ENCODE peak calls at places on chromosomes 2 and 18, in seven cellular contexts. One of them, this sample, is unnamed.

GRCh38 chr2:95278051-95278471 is 3.8 kb downstream of the PROM2 start:
- DNase-seq in NCI-H524: no peak
- DNase-seq in effector memory CD8-positive, alpha-beta T cell: no peak
- DNase-seq in amniotic epithelial cell: peak
- DNase-seq in endodermal cell: no peak
- DNase-seq in fibroblast of pulmonary artery: peak
- DNase-seq in OCI-LY7: no peak
- DNase-seq in this sample: no peak

GRCh38 chr18:49597556-49597955 is 35.7 kb downstream of the LIPG start:
- DNase-seq in endodermal cell: peak
- DNase-seq in OCI-LY7: no peak
- DNase-seq in fibroblast of pulmonary artery: peak
- DNase-seq in NCI-H524: no peak
- DNase-seq in effector memory CD8-positive, alpha-beta T cell: no peak
- DNase-seq in amniotic epithelial cell: no peak
- DNase-seq in this sample: peak

GRCh38 chr2:28398101-28398834 is 5.6 kb downstream of the FOSL2 start:
- DNase-seq in amniotic epithelial cell: peak
- DNase-seq in effector memory CD8-positive, alpha-beta T cell: no peak
- DNase-seq in OCI-LY7: no peak
- DNase-seq in fibroblast of pulmonary artery: peak
- DNase-seq in endodermal cell: no peak
- DNase-seq in NCI-H524: no peak
- DNase-seq in this sample: no peak

GRCh38 chr2:127080941-127081769 is 25.8 kb downstream of the BIN1 start:
- DNase-seq in effector memory CD8-positive, alpha-beta T cell: peak
- DNase-seq in fibroblast of pulmonary artery: no peak
- DNase-seq in endodermal cell: no peak
- DNase-seq in amniotic epithelial cell: no peak
- DNase-seq in OCI-LY7: peak
- DNase-seq in NCI-H524: peak
- DNase-seq in this sample: no peak

GRCh38 chr2:178306351-178307073 is 112.2 kb downstream of the OSBPL6 start:
- DNase-seq in NCI-H524: peak
- DNase-seq in effector memory CD8-positive, alpha-beta T cell: no peak
- DNase-seq in endodermal cell: peak
- DNase-seq in OCI-LY7: peak
- DNase-seq in amniotic epithelial cell: peak
- DNase-seq in fibroblast of pulmonary artery: peak
- DNase-seq in this sample: peak

GRCh38 chr2:113692698-113693428 is 63.6 kb downstream of the SLC35F5 start:
- DNase-seq in amniotic epithelial cell: no peak
- DNase-seq in NCI-H524: no peak
- DNase-seq in effector memory CD8-positive, alpha-beta T cell: no peak
- DNase-seq in OCI-LY7: peak
- DNase-seq in endodermal cell: no peak
- DNase-seq in fibroblast of pulmonary artery: no peak
- DNase-seq in this sample: no peak

GRCh38 chr2:176999331-176999730 is 213.3 kb upstream of the HNRNPA3 start:
- DNase-seq in NCI-H524: no peak
- DNase-seq in fibroblast of pulmonary artery: peak
- DNase-seq in effector memory CD8-positive, alpha-beta T cell: no peak
- DNase-seq in endodermal cell: no peak
- DNase-seq in OCI-LY7: no peak
- DNase-seq in amniotic epithelial cell: peak
- DNase-seq in this sample: no peak

GRCh38 chr2:226048625-226049024 is 649.1 kb downstream of the NYAP2 start:
- DNase-seq in OCI-LY7: no peak
- DNase-seq in NCI-H524: no peak
- DNase-seq in amniotic epithelial cell: peak
- DNase-seq in effector memory CD8-positive, alpha-beta T cell: no peak
- DNase-seq in endodermal cell: no peak
- DNase-seq in fibroblast of pulmonary artery: peak
- DNase-seq in this sample: no peak

GRCh38 chr2:46268986-46269385 is 28.2 kb upstream of the EPAS1 start:
- DNase-seq in amniotic epithelial cell: peak
- DNase-seq in endodermal cell: no peak
- DNase-seq in NCI-H524: no peak
- DNase-seq in effector memory CD8-positive, alpha-beta T cell: no peak
- DNase-seq in OCI-LY7: no peak
- DNase-seq in fibroblast of pulmonary artery: peak
- DNase-seq in this sample: no peak

GRCh38 chr2:25939257-25939668 is 43.0 kb downstream of the KIF3C start:
- DNase-seq in NCI-H524: no peak
- DNase-seq in OCI-LY7: no peak
- DNase-seq in fibroblast of pulmonary artery: no peak
- DNase-seq in endodermal cell: no peak
- DNase-seq in amniotic epithelial cell: peak
- DNase-seq in effector memory CD8-positive, alpha-beta T cell: no peak
- DNase-seq in this sample: no peak

This sample was measured in ELF-1.